ENCODE peak calls at places on chromosome 20, in four cellular contexts. One of them, this sample, is unnamed. For H3K4me1, the result is how much of the 10 kb centered on the place peaks cover.

GRCh38 chr20:51661609-51662178 is 106.5 kb downstream of the ATP9A start:
- DNase-seq in heart right ventricle: no peak
- DNase-seq in left ventricle myocardium inferior: no peak
- DNase-seq in CD8-positive, alpha-beta T cell: peak
- DNase-seq in this sample: no peak

GRCh38 chr20:45545754-45546453 is 1.3 kb downstream of the EPPIN start:
- DNase-seq in heart right ventricle: no peak
- DNase-seq in left ventricle myocardium inferior: no peak
- DNase-seq in CD8-positive, alpha-beta T cell: no peak
- DNase-seq in this sample: no peak

GRCh38 chr20:45857836-45858250 is 429 bp downstream of the ZSWIM3 start:
- DNase-seq in heart right ventricle: no peak
- DNase-seq in left ventricle myocardium inferior: no peak
- DNase-seq in CD8-positive, alpha-beta T cell: no peak
- DNase-seq in this sample: no peak

GRCh38 chr20:38830356-38830755 is 24.9 kb downstream of the PPP1R16B start:
- DNase-seq in heart right ventricle: no peak
- DNase-seq in left ventricle myocardium inferior: no peak
- DNase-seq in CD8-positive, alpha-beta T cell: no peak
- DNase-seq in this sample: no peak

GRCh38 chr20:25984933-25985332 is 288.3 kb upstream of the ZNF337 start:
- DNase-seq in CD8-positive, alpha-beta T cell: peak
- DNase-seq in left ventricle myocardium inferior: peak
- DNase-seq in heart right ventricle: peak
- DNase-seq in this sample: no peak

GRCh38 chr20:63969851-63970713 is at the start of gene ZNF512B:
- DNase-seq in CD8-positive, alpha-beta T cell: peak
- DNase-seq in heart right ventricle: peak
- DNase-seq in left ventricle myocardium inferior: peak
- DNase-seq in this sample: no peak

GRCh38 chr20:48076772-48077171 is 291.5 kb upstream of the SULF2 start:
- DNase-seq in CD8-positive, alpha-beta T cell: no peak
- DNase-seq in heart right ventricle: no peak
- DNase-seq in left ventricle myocardium inferior: no peak
- DNase-seq in this sample: no peak

GRCh38 chr20:37522258-37523011 is 1.4 kb downstream of the NNAT start:
- DNase-seq in heart right ventricle: peak
- DNase-seq in CD8-positive, alpha-beta T cell: no peak
- DNase-seq in left ventricle myocardium inferior: peak
- DNase-seq in this sample: no peak

GRCh38 chr20:50844430-50845100 is 49.7 kb downstream of the BCAS4 start:
- DNase-seq in heart right ventricle: no peak
- DNase-seq in CD8-positive, alpha-beta T cell: peak
- DNase-seq in left ventricle myocardium inferior: no peak
- DNase-seq in this sample: no peak

GRCh38 chr20:6886065-6886729 is 118.7 kb downstream of the BMP2 start:
- DNase-seq in CD8-positive, alpha-beta T cell: no peak
- DNase-seq in heart right ventricle: peak
- DNase-seq in left ventricle myocardium inferior: no peak
- DNase-seq in this sample: no peak

GRCh38 chr20:47929368-47930115 is 144.3 kb upstream of the SULF2 start:
- DNase-seq in left ventricle myocardium inferior: no peak
- DNase-seq in CD8-positive, alpha-beta T cell: no peak
- DNase-seq in heart right ventricle: no peak
- DNase-seq in this sample: no peak

GRCh38 chr20:13340088-13340487 is 119.0 kb downstream of the ISM1 start:
- DNase-seq in left ventricle myocardium inferior: no peak
- DNase-seq in heart right ventricle: no peak
- DNase-seq in CD8-positive, alpha-beta T cell: no peak
- DNase-seq in this sample: no peak

GRCh38 chr20:37395921-37396519 is 50.1 kb downstream of the SRC start:
- DNase-seq in CD8-positive, alpha-beta T cell: peak
- DNase-seq in heart right ventricle: peak
- DNase-seq in left ventricle myocardium inferior: peak
- DNase-seq in this sample: no peak

GRCh38 chr20:41631826-41632225 is 13.6 kb upstream of the CHD6 start:
- DNase-seq in left ventricle myocardium inferior: peak
- DNase-seq in CD8-positive, alpha-beta T cell: no peak
- DNase-seq in heart right ventricle: peak
- DNase-seq in this sample: no peak

GRCh38 chr20:38145094-38146075 is 19.7 kb downstream of the TGM2 start:
- DNase-seq in heart right ventricle: no peak
- DNase-seq in left ventricle myocardium inferior: no peak
- DNase-seq in CD8-positive, alpha-beta T cell: no peak
- DNase-seq in this sample: no peak

GRCh38 chr20:1813674-1814635 is 81.3 kb upstream of the SIRPA start:
- DNase-seq in left ventricle myocardium inferior: no peak
- DNase-seq in CD8-positive, alpha-beta T cell: no peak
- DNase-seq in heart right ventricle: no peak
- DNase-seq in this sample: no peak
- H3K4me1 ChIP-seq in left ventricle myocardium inferior: half or more
- H3K4me1 ChIP-seq in CD8-positive, alpha-beta T cell: under half
- H3K4me1 ChIP-seq in heart right ventricle: half or more
- H3K4me1 ChIP-seq in this sample: under half

GRCh38 chr20:21643417-21643816 is 62.0 kb upstream of the PAX1 start:
- DNase-seq in left ventricle myocardium inferior: no peak
- DNase-seq in heart right ventricle: no peak
- DNase-seq in CD8-positive, alpha-beta T cell: no peak
- DNase-seq in this sample: no peak

GRCh38 chr20:21640556-21640955 is 64.9 kb upstream of the PAX1 start:
- DNase-seq in left ventricle myocardium inferior: no peak
- DNase-seq in CD8-positive, alpha-beta T cell: no peak
- DNase-seq in heart right ventricle: no peak
- DNase-seq in this sample: no peak
- TF ChIP-seq CTCF in left ventricle myocardium inferior: no peak
- TF ChIP-seq CTCF in CD8-positive, alpha-beta T cell: no peak
- TF ChIP-seq CTCF in heart right ventricle: no peak
- TF ChIP-seq CTCF in this sample: no peak

DNA sequence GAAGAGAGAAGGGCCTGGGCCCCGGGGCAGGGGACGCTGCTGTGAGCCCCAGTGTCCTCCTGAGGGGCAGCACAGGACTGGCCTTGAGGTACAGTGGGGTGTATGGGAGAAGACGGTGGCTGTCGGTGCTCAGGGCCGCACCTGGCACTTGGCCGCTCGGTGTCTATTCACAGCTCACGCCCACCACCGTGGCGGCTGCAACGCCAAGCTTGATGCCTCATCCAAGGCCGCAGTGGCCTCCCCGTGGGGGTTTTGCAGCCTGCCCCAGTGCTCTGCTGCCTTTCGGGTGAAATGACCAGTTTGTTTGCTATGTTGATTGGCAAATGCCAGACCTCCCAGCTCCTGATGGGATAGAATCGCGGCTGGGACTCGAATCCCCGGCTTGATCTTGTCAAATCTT is 79.5 kb upstream of the SLCO4A1 start:
- DNase-seq in left ventricle myocardium inferior: no peak
- DNase-seq in heart right ventricle: no peak
- DNase-seq in CD8-positive, alpha-beta T cell: no peak
- DNase-seq in this sample: no peak
- H3K4me1 ChIP-seq in left ventricle myocardium inferior: under half
- H3K4me1 ChIP-seq in heart right ventricle: under half
- H3K4me1 ChIP-seq in CD8-positive, alpha-beta T cell: under half
- H3K4me1 ChIP-seq in this sample: under half

GRCh38 chr20:58231678-58232077 is 3.2 kb upstream of the ANKRD60 start:
- DNase-seq in CD8-positive, alpha-beta T cell: no peak
- DNase-seq in heart right ventricle: no peak
- DNase-seq in left ventricle myocardium inferior: no peak
- DNase-seq in this sample: no peak

GRCh38 chr20:58235010-58235409 is 6.6 kb upstream of the ANKRD60 start:
- DNase-seq in heart right ventricle: no peak
- DNase-seq in CD8-positive, alpha-beta T cell: no peak
- DNase-seq in left ventricle myocardium inferior: no peak
- DNase-seq in this sample: no peak

GRCh38 chr20:58233393-58233792 is 4.9 kb upstream of the ANKRD60 start:
- DNase-seq in CD8-positive, alpha-beta T cell: no peak
- DNase-seq in left ventricle myocardium inferior: no peak
- DNase-seq in heart right ventricle: no peak
- DNase-seq in this sample: no peak

GRCh38 chr20:58236612-58237317 is 8.3 kb upstream of the ANKRD60 start:
- DNase-seq in heart right ventricle: peak
- DNase-seq in CD8-positive, alpha-beta T cell: peak
- DNase-seq in left ventricle myocardium inferior: peak
- DNase-seq in this sample: peak

GRCh38 chr20:58233881-58234528 is 5.6 kb upstream of the ANKRD60 start:
- DNase-seq in heart right ventricle: peak
- DNase-seq in CD8-positive, alpha-beta T cell: no peak
- DNase-seq in left ventricle myocardium inferior: no peak
- DNase-seq in this sample: no peak
- TF ChIP-seq CTCF in heart right ventricle: peak
- TF ChIP-seq CTCF in CD8-positive, alpha-beta T cell: peak
- TF ChIP-seq CTCF in left ventricle myocardium inferior: peak
- TF ChIP-seq CTCF in this sample: peak

GRCh38 chr20:44067650-44068081 is 119.3 kb downstream of the JPH2 start:
- DNase-seq in CD8-positive, alpha-beta T cell: no peak
- DNase-seq in heart right ventricle: no peak
- DNase-seq in left ventricle myocardium inferior: no peak
- DNase-seq in this sample: peak

GRCh38 chr20:44064501-44065400 is 122.2 kb downstream of the JPH2 start:
- DNase-seq in heart right ventricle: no peak
- DNase-seq in left ventricle myocardium inferior: no peak
- DNase-seq in CD8-positive, alpha-beta T cell: no peak
- DNase-seq in this sample: peak

GRCh38 chr20:44066645-44067606 is 120.1 kb downstream of the JPH2 start:
- DNase-seq in left ventricle myocardium inferior: no peak
- DNase-seq in CD8-positive, alpha-beta T cell: no peak
- DNase-seq in heart right ventricle: no peak
- DNase-seq in this sample: peak

GRCh38 chr20:44068311-44068710 is 118.7 kb downstream of the JPH2 start:
- DNase-seq in heart right ventricle: no peak
- DNase-seq in CD8-positive, alpha-beta T cell: no peak
- DNase-seq in left ventricle myocardium inferior: no peak
- DNase-seq in this sample: peak

GRCh38 chr20:44065401-44066340 is 121.3 kb downstream of the JPH2 start:
- DNase-seq in CD8-positive, alpha-beta T cell: no peak
- DNase-seq in left ventricle myocardium inferior: no peak
- DNase-seq in heart right ventricle: no peak
- DNase-seq in this sample: peak
- H3K4me1 ChIP-seq in CD8-positive, alpha-beta T cell: under half
- H3K4me1 ChIP-seq in left ventricle myocardium inferior: under half
- H3K4me1 ChIP-seq in heart right ventricle: under half
- H3K4me1 ChIP-seq in this sample: under half

GRCh38 chr20:1637755-1638154 is 17.9 kb upstream of the SIRPB1 start:
- DNase-seq in CD8-positive, alpha-beta T cell: no peak
- DNase-seq in heart right ventricle: no peak
- DNase-seq in left ventricle myocardium inferior: no peak
- DNase-seq in this sample: no peak

GRCh38 chr20:1633535-1633934 is 13.7 kb upstream of the SIRPB1 start:
- DNase-seq in heart right ventricle: no peak
- DNase-seq in left ventricle myocardium inferior: no peak
- DNase-seq in CD8-positive, alpha-beta T cell: no peak
- DNase-seq in this sample: no peak

GRCh38 chr20:1637226-1637625 is 17.4 kb upstream of the SIRPB1 start:
- DNase-seq in heart right ventricle: no peak
- DNase-seq in left ventricle myocardium inferior: no peak
- DNase-seq in CD8-positive, alpha-beta T cell: no peak
- DNase-seq in this sample: no peak

GRCh38 chr20:1635291-1635979 is 15.6 kb upstream of the SIRPB1 start:
- DNase-seq in CD8-positive, alpha-beta T cell: no peak
- DNase-seq in heart right ventricle: no peak
- DNase-seq in left ventricle myocardium inferior: no peak
- DNase-seq in this sample: no peak

DNA sequence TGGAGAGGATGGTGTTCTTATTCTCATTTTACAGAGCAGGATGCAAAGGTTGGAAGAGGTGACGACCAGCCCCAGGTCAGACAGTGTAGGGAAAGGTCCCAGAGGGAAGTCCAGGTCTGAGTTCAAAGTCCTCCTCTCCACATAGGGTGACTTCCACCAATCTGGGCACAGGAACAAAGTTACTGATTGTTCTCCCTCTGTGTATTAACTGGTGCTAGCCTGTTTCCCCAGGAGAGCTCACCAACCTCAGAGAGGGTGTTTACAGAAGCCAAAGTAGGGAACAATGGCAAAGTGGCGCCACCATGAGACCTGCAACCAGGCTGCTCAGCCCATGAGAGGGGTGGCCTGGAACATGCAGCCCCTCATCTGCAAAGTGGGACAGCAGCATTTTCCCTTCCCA is 16.8 kb upstream of the SIRPB1 start:
- DNase-seq in CD8-positive, alpha-beta T cell: no peak
- DNase-seq in left ventricle myocardium inferior: no peak
- DNase-seq in heart right ventricle: no peak
- DNase-seq in this sample: no peak
- TF ChIP-seq CTCF in CD8-positive, alpha-beta T cell: no peak
- TF ChIP-seq CTCF in left ventricle myocardium inferior: no peak
- TF ChIP-seq CTCF in heart right ventricle: no peak
- TF ChIP-seq CTCF in this sample: no peak